ENCODE peak calls at places on chromosomes 16 and 17, in nine cellular contexts. W is heart right ventricle; M is lung; N is CD8-positive, alpha-beta T cell; H is lower lobe of right lung; D is cardiac muscle cell; G is mucosa of descending colon; T is fibroblast of lung; O is heart left ventricle. V is an unnamed sample.

GRCh38 chr16:49588729-49589384 is 215.3 kb downstream of the C16orf78 start:
- DNase-seq in O (no peak), M (no peak), T (peak; percentile 44), H (no peak), D (no peak), W (no peak), N (no peak), G (no peak), V (no peak)

GRCh38 chr17:3558603-3559269 is 1.1 kb upstream of the TRPV3 start:
- DNase-seq in W (no peak), T (peak; percentile 64), O (no peak), M (no peak), D (no peak), H (no peak), G (peak; percentile 81), N (no peak), V (no peak)

GRCh38 chr16:88549671-88550643 is 20.2 kb upstream of the ZC3H18 start:
- DNase-seq in D (no peak), T (no peak), W (no peak), M (no peak), O (peak; percentile 45), G (no peak), N (no peak), H (no peak), V (no peak)

GRCh38 chr17:82064433-82065192 is 991 bp downstream of the DUS1L start:
- DNase-seq in T (no peak), W (no peak), O (peak; percentile 24), D (no peak), M (no peak), N (no peak), H (no peak), G (peak; percentile 73), V (no peak)

GRCh38 chr17:48429156-48429555 is 858 bp downstream of the SKAP1 start:
- DNase-seq in O (no peak), H (no peak), G (no peak), W (no peak), N (no peak), T (no peak), D (no peak), M (no peak), V (no peak)

GRCh38 chr16:50126183-50126582 is 26.9 kb upstream of the TENT4B start:
- DNase-seq in G (no peak), T (no peak), D (no peak), O (no peak), W (no peak), M (no peak), N (no peak), H (no peak), V (no peak)

GRCh38 chr17:70934834-70935233 is 765.5 kb downstream of the KCNJ2 start:
- DNase-seq in W (no peak), D (no peak), N (no peak), M (no peak), G (no peak), T (no peak), H (no peak), O (no peak), V (no peak)

GRCh38 chr16:30535777-30536190 is 1.1 kb upstream of the ZNF747 start:
- DNase-seq in W (peak; percentile 73), N (no peak), T (peak; percentile 80), D (peak; percentile 75), M (peak; percentile 61), H (peak; percentile 80), O (peak; percentile 84), G (peak; percentile 85), V (peak; percentile 82)

GRCh38 chr16:75081179-75081859 is 35.3 kb downstream of the LDHD start:
- DNase-seq in D (no peak), W (no peak), N (no peak), G (no peak), T (no peak), H (no peak), O (no peak), M (no peak), V (no peak)

GRCh38 chr17:72111374-72111773 is 9.4 kb upstream of the SOX9 start:
- DNase-seq in T (no peak), O (no peak), M (no peak), H (no peak), G (no peak), N (no peak), W (no peak), D (no peak), V (peak; percentile 37)
- TF ChIP-seq CTCF in T (no peak), O (no peak), M (no peak), H (no peak), G (no peak), N (no peak), W (no peak), D (no peak), V (no peak)

GRCh38 chr17:75679706-75680201 is 12.6 kb downstream of the SAP30BP start:
- DNase-seq in M (peak; percentile 56), G (peak; percentile 48), T (no peak), W (no peak), H (peak; percentile 66), O (peak; percentile 50), D (no peak), N (no peak), V (no peak)
- H3K36me3 ChIP-seq in M (peaks cover 10% of the 10 kb centered on the region), G (no peaks in the 10 kb centered on the region), T (peaks cover 8% of the 10 kb centered on the region), W (peaks cover 62% of the 10 kb centered on the region), H (peaks cover 58% of the 10 kb centered on the region), O (peaks cover 51% of the 10 kb centered on the region), D (peaks cover 2% of the 10 kb centered on the region), N (peaks cover 13% of the 10 kb centered on the region), V (peaks cover 3% of the 10 kb centered on the region)

GRCh38 chr17:9824094-9824493 is 1.6 kb upstream of the GLP2R start:
- DNase-seq in M (no peak), G (no peak), H (no peak), N (no peak), W (no peak), D (no peak), T (no peak), O (no peak), V (no peak)
- TF ChIP-seq CTCF in M (no peak), G (no peak), H (no peak), N (no peak), W (no peak), D (peak; percentile 9), T (no peak), O (no peak), V (peak; percentile 40)

GRCh38 chr17:51078009-51078592 is 42.6 kb downstream of the SPAG9 start:
- DNase-seq in O (no peak), D (no peak), G (no peak), T (no peak), M (peak; percentile 54), H (peak; percentile 58), N (no peak), W (no peak), V (no peak)
- H3K36me3 ChIP-seq in O (peaks cover 38% of the 10 kb centered on the region), D (peaks cover 4% of the 10 kb centered on the region), G (no peaks in the 10 kb centered on the region), T (no peaks in the 10 kb centered on the region), M (peaks cover 11% of the 10 kb centered on the region), H (peaks cover 51% of the 10 kb centered on the region), N (peaks cover 3% of the 10 kb centered on the region), W (peaks cover 46% of the 10 kb centered on the region), V (no peaks in the 10 kb centered on the region)

GRCh38 chr16:64455275-64455674 is 666.6 kb downstream of the CDH11 start:
- DNase-seq in H (no peak), M (no peak), G (no peak), W (no peak), N (no peak), O (no peak), D (no peak), T (peak; percentile 66), V (no peak)
- TF ChIP-seq CTCF in H (no peak), M (no peak), G (no peak), W (peak; percentile 60), N (no peak), O (peak; percentile 17), D (peak; percentile 42), T (no peak), V (no peak)

GRCh38 chr16:189604-190186 is 9.4 kb downstream of the HBQ1 start:
- DNase-seq in O (no peak), D (no peak), M (no peak), W (no peak), T (no peak), N (no peak), G (no peak), H (no peak), V (no peak)

GRCh38 chr16:185213-185612 is 5.0 kb downstream of the HBQ1 start:
- DNase-seq in M (no peak), N (no peak), D (no peak), T (no peak), W (no peak), H (no peak), O (no peak), G (no peak), V (no peak)

GRCh38 chr16:185691-186090 is 5.4 kb downstream of the HBQ1 start:
- DNase-seq in T (no peak), W (no peak), O (no peak), H (no peak), N (no peak), M (no peak), G (no peak), D (no peak), V (no peak)

GRCh38 chr16:188674-189073 is 8.4 kb downstream of the HBQ1 start:
- DNase-seq in G (no peak), O (no peak), T (no peak), W (no peak), N (no peak), M (no peak), H (no peak), D (no peak), V (no peak)

DNA sequence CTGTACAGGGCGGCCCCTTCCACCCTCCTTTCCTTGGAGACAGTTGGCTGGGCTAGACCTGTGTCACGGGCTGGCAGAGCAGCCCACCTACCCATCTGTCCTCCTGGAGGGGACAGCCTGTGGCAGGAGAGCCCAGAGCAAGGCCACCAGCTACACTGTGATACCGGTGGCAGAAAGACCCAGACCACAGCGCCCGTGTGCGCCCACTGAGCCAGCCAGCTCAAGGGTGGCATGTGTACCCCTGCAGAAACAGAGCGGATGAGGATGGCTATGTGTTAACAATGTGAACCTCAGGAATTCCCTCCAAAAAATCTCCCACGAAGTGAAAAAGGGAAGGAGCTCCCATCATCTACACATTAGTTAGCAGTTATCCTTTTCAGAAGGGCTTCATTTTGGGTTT is 7.1 kb downstream of the HBQ1 start:
- DNase-seq in T (no peak), D (no peak), H (no peak), M (no peak), N (no peak), W (no peak), O (no peak), G (no peak), V (no peak)
- H3K36me3 ChIP-seq in T (peaks cover 26% of the 10 kb centered on the region), D (peaks cover 37% of the 10 kb centered on the region), H (peaks cover 52% of the 10 kb centered on the region), M (peaks cover 41% of the 10 kb centered on the region), N (peaks cover 35% of the 10 kb centered on the region), W (peaks cover 66% of the 10 kb centered on the region), O (peaks cover 51% of the 10 kb centered on the region), G (peaks cover 15% of the 10 kb centered on the region), V (no peaks in the 10 kb centered on the region)

GRCh38 chr17:29279397-29280070 is 14.4 kb downstream of the NUFIP2 start:
- DNase-seq in D (no peak), O (no peak), N (no peak), M (no peak), G (no peak), H (no peak), T (no peak), W (no peak), V (no peak)
- TF ChIP-seq CTCF in D (no peak), O (no peak), N (no peak), M (no peak), G (no peak), H (no peak), T (no peak), W (no peak), V (no peak)

GRCh38 chr17:67353929-67354557 is 12.3 kb downstream of the PSMD12 start:
- DNase-seq in D (no peak), H (no peak), M (no peak), N (no peak), T (no peak), O (no peak), G (no peak), W (no peak), V (no peak)
- H3K36me3 ChIP-seq in D (peaks cover 38% of the 10 kb centered on the region), H (peaks cover 90% of the 10 kb centered on the region), M (peaks cover 13% of the 10 kb centered on the region), N (peaks cover 45% of the 10 kb centered on the region), T (peaks cover 7% of the 10 kb centered on the region), O (peaks cover 92% of the 10 kb centered on the region), G (peaks cover 4% of the 10 kb centered on the region), W (peaks cover 90% of the 10 kb centered on the region), V (peaks cover 8% of the 10 kb centered on the region)